ENCODE peak calls at places on chromosomes 7 and 10, in ten cellular contexts. One of them, this sample, is unnamed.

GRCh38 chr10:114714281-114714741 is 56.2 kb upstream of the ABLIM1 start:
- DNase-seq in GM03348: no peak
- DNase-seq in H9: no peak
- DNase-seq in left cardiac atrium: no peak
- DNase-seq in H7: no peak
- DNase-seq in dorsolateral prefrontal cortex: peak
- DNase-seq in activated T-helper 1 cell treated with anti-CD3 and anti-CD28 coated beads, Interleukin-2, amount 50 U/mL, for 16 hours: no peak
- DNase-seq in mammary epithelial cell: peak
- DNase-seq in GM23248: peak
- DNase-seq in type B pancreatic cell: no peak
- DNase-seq in this sample: peak

GRCh38 chr7:5646846-5647245 is 134.6 kb downstream of the RNF216 start:
- DNase-seq in GM03348: peak
- DNase-seq in H9: no peak
- DNase-seq in left cardiac atrium: no peak
- DNase-seq in H7: no peak
- DNase-seq in dorsolateral prefrontal cortex: no peak
- DNase-seq in activated T-helper 1 cell treated with anti-CD3 and anti-CD28 coated beads, Interleukin-2, amount 50 U/mL, for 16 hours: no peak
- DNase-seq in mammary epithelial cell: peak
- DNase-seq in GM23248: peak
- DNase-seq in type B pancreatic cell: no peak
- DNase-seq in this sample: no peak

GRCh38 chr7:137953692-137954470 is 48.0 kb downstream of the CREB3L2 start:
- DNase-seq in GM03348: no peak
- DNase-seq in H9: no peak
- DNase-seq in left cardiac atrium: no peak
- DNase-seq in H7: no peak
- DNase-seq in dorsolateral prefrontal cortex: no peak
- DNase-seq in activated T-helper 1 cell treated with anti-CD3 and anti-CD28 coated beads, Interleukin-2, amount 50 U/mL, for 16 hours: no peak
- DNase-seq in mammary epithelial cell: peak
- DNase-seq in GM23248: peak
- DNase-seq in type B pancreatic cell: no peak
- DNase-seq in this sample: peak

GRCh38 chr10:28382520-28383269 is 79.8 kb upstream of the MPP7 start:
- DNase-seq in GM03348: peak
- DNase-seq in H9: no peak
- DNase-seq in left cardiac atrium: no peak
- DNase-seq in H7: no peak
- DNase-seq in dorsolateral prefrontal cortex: no peak
- DNase-seq in activated T-helper 1 cell treated with anti-CD3 and anti-CD28 coated beads, Interleukin-2, amount 50 U/mL, for 16 hours: no peak
- DNase-seq in mammary epithelial cell: no peak
- DNase-seq in GM23248: peak
- DNase-seq in type B pancreatic cell: no peak
- DNase-seq in this sample: no peak

GRCh38 chr10:121084029-121084674 is 233.0 kb downstream of the WDR11 start:
- DNase-seq in GM03348: no peak
- DNase-seq in H9: no peak
- DNase-seq in left cardiac atrium: no peak
- DNase-seq in H7: no peak
- DNase-seq in dorsolateral prefrontal cortex: no peak
- DNase-seq in activated T-helper 1 cell treated with anti-CD3 and anti-CD28 coated beads, Interleukin-2, amount 50 U/mL, for 16 hours: no peak
- DNase-seq in mammary epithelial cell: no peak
- DNase-seq in GM23248: no peak
- DNase-seq in type B pancreatic cell: no peak
- DNase-seq in this sample: no peak

GRCh38 chr7:99504281-99504602 is 220 bp upstream of the ZKSCAN5 start:
- DNase-seq in GM03348: peak
- DNase-seq in H9: peak
- DNase-seq in left cardiac atrium: no peak
- DNase-seq in H7: peak
- DNase-seq in dorsolateral prefrontal cortex: no peak
- DNase-seq in activated T-helper 1 cell treated with anti-CD3 and anti-CD28 coated beads, Interleukin-2, amount 50 U/mL, for 16 hours: no peak
- DNase-seq in mammary epithelial cell: no peak
- DNase-seq in GM23248: no peak
- DNase-seq in type B pancreatic cell: no peak
- DNase-seq in this sample: no peak

GRCh38 chr10:61904711-61905445 is 3.4 kb downstream of the ARID5B start:
- DNase-seq in GM03348: peak
- DNase-seq in H9: no peak
- DNase-seq in left cardiac atrium: no peak
- DNase-seq in H7: peak
- DNase-seq in dorsolateral prefrontal cortex: no peak
- DNase-seq in activated T-helper 1 cell treated with anti-CD3 and anti-CD28 coated beads, Interleukin-2, amount 50 U/mL, for 16 hours: no peak
- DNase-seq in mammary epithelial cell: peak
- DNase-seq in GM23248: peak
- DNase-seq in type B pancreatic cell: no peak
- DNase-seq in this sample: peak

GRCh38 chr10:21406595-21407218 is 118.8 kb downstream of the SKIDA1 start:
- DNase-seq in GM03348: peak
- DNase-seq in H9: no peak
- DNase-seq in left cardiac atrium: no peak
- DNase-seq in H7: no peak
- DNase-seq in dorsolateral prefrontal cortex: no peak
- DNase-seq in activated T-helper 1 cell treated with anti-CD3 and anti-CD28 coated beads, Interleukin-2, amount 50 U/mL, for 16 hours: no peak
- DNase-seq in mammary epithelial cell: no peak
- DNase-seq in GM23248: peak
- DNase-seq in type B pancreatic cell: no peak
- DNase-seq in this sample: no peak

GRCh38 chr10:97388152-97388551 is 13.0 kb downstream of the RRP12 start:
- DNase-seq in GM03348: no peak
- DNase-seq in H9: no peak
- DNase-seq in left cardiac atrium: no peak
- DNase-seq in H7: peak
- DNase-seq in dorsolateral prefrontal cortex: no peak
- DNase-seq in activated T-helper 1 cell treated with anti-CD3 and anti-CD28 coated beads, Interleukin-2, amount 50 U/mL, for 16 hours: no peak
- DNase-seq in mammary epithelial cell: no peak
- DNase-seq in GM23248: no peak
- DNase-seq in type B pancreatic cell: no peak
- DNase-seq in this sample: no peak

GRCh38 chr10:132549416-132549815 is 11.8 kb downstream of the INPP5A start:
- DNase-seq in GM03348: no peak
- DNase-seq in H9: no peak
- DNase-seq in left cardiac atrium: no peak
- DNase-seq in H7: peak
- DNase-seq in dorsolateral prefrontal cortex: no peak
- DNase-seq in activated T-helper 1 cell treated with anti-CD3 and anti-CD28 coated beads, Interleukin-2, amount 50 U/mL, for 16 hours: no peak
- DNase-seq in mammary epithelial cell: no peak
- DNase-seq in GM23248: no peak
- DNase-seq in type B pancreatic cell: no peak
- DNase-seq in this sample: no peak

GRCh38 chr7:760006-760405 is 32.9 kb upstream of the PRKAR1B start:
- DNase-seq in GM03348: no peak
- DNase-seq in H9: no peak
- DNase-seq in left cardiac atrium: no peak
- DNase-seq in H7: no peak
- DNase-seq in dorsolateral prefrontal cortex: no peak
- DNase-seq in activated T-helper 1 cell treated with anti-CD3 and anti-CD28 coated beads, Interleukin-2, amount 50 U/mL, for 16 hours: no peak
- DNase-seq in mammary epithelial cell: no peak
- DNase-seq in GM23248: no peak
- DNase-seq in type B pancreatic cell: no peak
- DNase-seq in this sample: no peak

GRCh38 chr7:32204361-32205018 is 134.3 kb upstream of the PDE1C start:
- DNase-seq in GM03348: peak
- DNase-seq in H9: peak
- DNase-seq in left cardiac atrium: peak
- DNase-seq in H7: peak
- DNase-seq in dorsolateral prefrontal cortex: peak
- DNase-seq in activated T-helper 1 cell treated with anti-CD3 and anti-CD28 coated beads, Interleukin-2, amount 50 U/mL, for 16 hours: no peak
- DNase-seq in mammary epithelial cell: peak
- DNase-seq in GM23248: peak
- DNase-seq in type B pancreatic cell: no peak
- DNase-seq in this sample: peak

GRCh38 chr10:71779641-71780040 is 6.3 kb upstream of the VSIR start:
- DNase-seq in GM03348: no peak
- DNase-seq in H9: no peak
- DNase-seq in left cardiac atrium: no peak
- DNase-seq in H7: no peak
- DNase-seq in dorsolateral prefrontal cortex: no peak
- DNase-seq in activated T-helper 1 cell treated with anti-CD3 and anti-CD28 coated beads, Interleukin-2, amount 50 U/mL, for 16 hours: no peak
- DNase-seq in mammary epithelial cell: no peak
- DNase-seq in GM23248: no peak
- DNase-seq in type B pancreatic cell: no peak
- DNase-seq in this sample: no peak

This sample was measured in kidney tubule cell.